ENCODE peak calls at places on chromosomes 5 and 9, in ten cellular contexts. T is cardiac fibroblast; D is activated naive CD8-positive, alpha-beta T cell treated with anti-CD3 and anti-CD28 coated beads, Interleukin-2, amount 50 U/mL, for 24 hours; H is NCI-H774; Q is astrocyte of the spinal cord; O is B cell; U is germinal center; G is GM06990; M is globus pallidus; X is NCI-H1417. V is an unnamed sample.

GRCh38 chr5:157470616-157471015 is 10.6 kb downstream of the NIPAL4 start:
- DNase-seq in D (no peak), G (no peak), O (no peak), X (no peak), M (no peak), H (no peak), U (no peak), Q (no peak), T (no peak), V (no peak)

GRCh38 chr5:147743012-147743411 is 39.5 kb downstream of the JAKMIP2 start:
- DNase-seq in Q (no peak), H (no peak), G (no peak), T (no peak), U (no peak), D (no peak), O (no peak), X (no peak), M (no peak), V (no peak)

GRCh38 chr5:11588803-11589202 is 315.4 kb downstream of the CTNND2 start:
- DNase-seq in D (no peak), G (no peak), T (no peak), U (no peak), H (no peak), X (no peak), M (peak; percentile 89), Q (peak; percentile 23), O (no peak), V (no peak)

GRCh38 chr9:96515629-96516470 is 65.9 kb downstream of the HABP4 start:
- DNase-seq in U (no peak), H (no peak), G (no peak), O (no peak), T (no peak), Q (no peak), X (no peak), D (no peak), M (no peak), V (no peak)

GRCh38 chr5:158268286-158268685 is 409.3 kb upstream of the CLINT1 start:
- DNase-seq in D (no peak), O (no peak), M (peak; percentile 50), T (no peak), H (no peak), U (no peak), G (no peak), X (no peak), Q (no peak), V (no peak)

GRCh38 chr5:31273631-31274378 is 80.3 kb downstream of the CDH6 start:
- DNase-seq in G (no peak), T (peak; percentile 5), D (no peak), O (no peak), X (no peak), H (no peak), M (no peak), Q (peak; percentile 34), U (no peak), V (peak; percentile 10)

GRCh38 chr9:121527371-121527770 is 27.7 kb upstream of the GGTA1 start:
- DNase-seq in U (no peak), X (no peak), G (no peak), D (no peak), T (no peak), O (no peak), M (no peak), Q (no peak), H (no peak), V (no peak)

GRCh38 chr5:147310059-147310704 is 75.4 kb downstream of the STK32A start:
- DNase-seq in T (peak; percentile 72), H (peak; percentile 94), Q (peak; percentile 81), U (no peak), G (no peak), D (no peak), O (no peak), X (peak; percentile 3), M (peak; percentile 52), V (no peak)

GRCh38 chr5:74434124-74434899 is 206.2 kb downstream of the ENC1 start:
- DNase-seq in O (no peak), U (no peak), X (no peak), D (no peak), G (no peak), M (peak; percentile 11), H (no peak), T (peak; percentile 15), Q (no peak), V (no peak)

GRCh38 chr5:38466444-38467189 is 89.8 kb downstream of the LIFR start:
- DNase-seq in G (no peak), H (no peak), M (peak; percentile 78), T (peak; percentile 96), U (no peak), Q (peak; percentile 65), D (no peak), X (no peak), O (no peak), V (peak; percentile 33)

GRCh38 chr5:74810915-74811314 is 43.9 kb downstream of the NSA2 start:
- DNase-seq in T (no peak), M (no peak), D (no peak), G (no peak), H (no peak), O (no peak), U (no peak), Q (no peak), X (no peak), V (no peak)

GRCh38 chr9:130186839-130187522 is 14.8 kb downstream of the NCS1 start:
- DNase-seq in D (no peak), X (no peak), G (no peak), M (no peak), O (no peak), H (no peak), U (no peak), Q (no peak), T (peak; percentile 54), V (no peak)

GRCh38 chr5:157914389-157914788 is 55.4 kb upstream of the CLINT1 start:
- DNase-seq in D (no peak), T (no peak), O (no peak), X (no peak), U (no peak), Q (no peak), G (no peak), M (no peak), H (no peak), V (no peak)

GRCh38 chr9:111516061-111516465 is 8.9 kb upstream of the ZNF483 start:
- DNase-seq in D (no peak), Q (no peak), H (no peak), O (no peak), X (no peak), G (peak; percentile 16), U (no peak), M (no peak), T (peak; percentile 22), V (no peak)

GRCh38 chr5:132426525-132427138 is 57.1 kb downstream of the SLC22A5 start:
- DNase-seq in U (peak; percentile 59), D (peak; percentile 77), Q (peak; percentile 91), G (peak; percentile 82), O (peak; percentile 57), H (no peak), X (no peak), T (peak; percentile 86), M (no peak), V (peak; percentile 68)

GRCh38 chr9:73437758-73438157 is 286.1 kb downstream of the ANXA1 start:
- DNase-seq in H (no peak), Q (peak; percentile 2), X (no peak), D (no peak), G (no peak), U (no peak), O (no peak), M (no peak), T (peak; percentile 20), V (no peak)

GRCh38 chr5:137563646-137564474 is 64.7 kb upstream of the SPOCK1 start:
- DNase-seq in D (no peak), Q (peak; percentile 88), G (no peak), M (peak; percentile 45), T (peak; percentile 94), O (no peak), U (no peak), H (peak; percentile 2), X (peak; percentile 45), V (no peak)

GRCh38 chr9:128077847-128078503 is 9.9 kb downstream of the SLC25A25 start:
- DNase-seq in Q (no peak), U (no peak), T (no peak), G (no peak), X (no peak), D (no peak), O (no peak), M (no peak), H (no peak), V (no peak)

GRCh38 chr9:71025728-71026127 is 95.7 kb downstream of the TRPM3 start:
- DNase-seq in O (no peak), X (no peak), T (no peak), U (no peak), D (no peak), M (no peak), H (no peak), G (no peak), Q (no peak), V (no peak)

GRCh38 chr5:169826618-169827017 is 153.7 kb downstream of the INSYN2B start:
- DNase-seq in X (no peak), D (no peak), H (no peak), T (peak; percentile 26), U (no peak), O (no peak), Q (no peak), M (no peak), G (no peak), V (no peak)

GRCh38 chr5:174327317-174327864 is 281.9 kb downstream of the NSG2 start:
- DNase-seq in M (peak; percentile 25), Q (peak; percentile 65), T (peak; percentile 86), H (peak; percentile 53), X (peak; percentile 11), G (peak; percentile 27), U (peak; percentile 60), O (peak; percentile 9), D (peak; percentile 60), V (peak; percentile 77)

GRCh38 chr5:151745071-151745705 is 13.2 kb downstream of the ATOX1 start:
- DNase-seq in T (peak; percentile 82), Q (peak; percentile 90), G (no peak), U (no peak), O (peak; percentile 35), M (peak; percentile 89), X (no peak), D (peak; percentile 37), H (no peak), V (no peak)

GRCh38 chr5:106314221-106314824 is 1356.4 kb downstream of the EFNA5 start:
- DNase-seq in T (peak; percentile 32), G (no peak), M (no peak), D (no peak), U (no peak), H (no peak), O (no peak), Q (peak; percentile 19), X (no peak), V (no peak)

GRCh38 chr5:27465140-27465539 is 426.8 kb upstream of the CDH9 start:
- DNase-seq in O (no peak), X (no peak), G (no peak), U (no peak), T (no peak), M (no peak), H (no peak), D (no peak), Q (no peak), V (no peak)

GRCh38 chr9:101465330-101465915 is 29.8 kb upstream of the ALDOB start:
- DNase-seq in M (peak; percentile 81), T (peak; percentile 52), D (no peak), O (no peak), H (no peak), X (peak; percentile 32), G (no peak), Q (peak; percentile 62), U (no peak), V (no peak)

GRCh38 chr5:151082976-151083651 is 2.3 kb upstream of the TNIP1 start:
- DNase-seq in O (peak; percentile 59), G (no peak), M (no peak), X (no peak), H (no peak), D (peak; percentile 66), U (no peak), Q (no peak), T (no peak), V (no peak)

GRCh38 chr5:105677291-105677690 is 1993.4 kb downstream of the EFNA5 start:
- DNase-seq in X (no peak), U (no peak), T (peak; percentile 2), M (no peak), O (no peak), Q (no peak), H (no peak), D (no peak), G (no peak), V (no peak)

GRCh38 chr9:120438111-120438510 is 141.9 kb downstream of the CDK5RAP2 start:
- DNase-seq in H (no peak), O (no peak), U (no peak), G (no peak), D (no peak), T (peak; percentile 56), Q (peak; percentile 14), M (no peak), X (no peak), V (no peak)

V was measured in GM13976.